ENCODE peak calls at places on chromosomes 16 and 17, in six cellular contexts. A is MM.1S; K is heart left ventricle; V is BE2C; R is CD8-positive, alpha-beta T cell; C is lower lobe of right lung. I is an unnamed sample. For H3K9me3 and H3K4me1, the result is how much of the 10 kb centered on the place peaks cover.

GRCh38 chr16:28575446-28576109 is 21.3 kb downstream of the SULT1A2 start:
- DNase-seq in V (no peak), R (no peak), A (no peak), C (no peak), K (no peak), I (no peak)

GRCh38 chr16:86910821-86911220 is 332.5 kb downstream of the FOXL1 start:
- DNase-seq in A (no peak), C (no peak), V (no peak), R (no peak), K (no peak), I (no peak)

GRCh38 chr17:57305918-57306317 is 49.6 kb downstream of the MSI2 start:
- DNase-seq in K (no peak), A (no peak), V (peak), R (no peak), C (no peak), I (no peak)

GRCh38 chr16:84356591-84357116 is 11.7 kb upstream of the ATP2C2 start:
- DNase-seq in K (no peak), V (no peak), R (no peak), C (no peak), A (no peak), I (no peak)

GRCh38 chr17:20852541-20853370 is 190.1 kb downstream of the USP22 start:
- DNase-seq in K (peak), A (peak), R (no peak), V (no peak), C (no peak), I (peak)

GRCh38 chr17:29061036-29061435 is 18.1 kb downstream of the PIPOX start:
- DNase-seq in A (no peak), R (no peak), V (peak), C (no peak), K (no peak), I (no peak)

GRCh38 chr17:7108560-7108925 is 6.1 kb downstream of the ASGR2 start:
- DNase-seq in C (no peak), R (no peak), A (no peak), K (no peak), V (no peak), I (no peak)

GRCh38 chr16:12027091-12027490 is 50.6 kb downstream of the SNX29 start:
- DNase-seq in V (no peak), R (peak), K (no peak), A (peak), C (no peak), I (no peak)

GRCh38 chr17:37506678-37507077 is 17.0 kb downstream of the DUSP14 start:
- DNase-seq in C (no peak), K (no peak), R (peak), V (peak), A (peak), I (no peak)

GRCh38 chr16:87850009-87851006 is 19.0 kb downstream of the SLC7A5 start:
- DNase-seq in V (peak), K (peak), R (peak), C (peak), A (no peak), I (no peak)

GRCh38 chr17:16872836-16873653 is 98.9 kb downstream of the TNFRSF13B start:
- DNase-seq in C (no peak), K (no peak), R (peak), V (peak), A (peak), I (peak)

GRCh38 chr17:16872351-16872751 is 99.6 kb downstream of the TNFRSF13B start:
- DNase-seq in R (no peak), V (no peak), C (no peak), A (no peak), K (no peak), I (no peak)

GRCh38 chr17:16873654-16874035 is 98.3 kb downstream of the TNFRSF13B start:
- DNase-seq in C (no peak), R (no peak), A (no peak), K (no peak), V (no peak), I (no peak)

GRCh38 chr17:16866436-16866835 is 105.5 kb downstream of the TNFRSF13B start:
- DNase-seq in R (no peak), C (no peak), V (no peak), K (no peak), A (no peak), I (no peak)

GRCh38 chr17:16870253-16871245 is 101.4 kb downstream of the TNFRSF13B start:
- DNase-seq in K (no peak), C (no peak), A (no peak), R (no peak), V (no peak), I (no peak)
- H3K9me3 ChIP-seq in K (under half), C (under half), A (under half), R (under half), V (under half), I (under half)

DNA sequence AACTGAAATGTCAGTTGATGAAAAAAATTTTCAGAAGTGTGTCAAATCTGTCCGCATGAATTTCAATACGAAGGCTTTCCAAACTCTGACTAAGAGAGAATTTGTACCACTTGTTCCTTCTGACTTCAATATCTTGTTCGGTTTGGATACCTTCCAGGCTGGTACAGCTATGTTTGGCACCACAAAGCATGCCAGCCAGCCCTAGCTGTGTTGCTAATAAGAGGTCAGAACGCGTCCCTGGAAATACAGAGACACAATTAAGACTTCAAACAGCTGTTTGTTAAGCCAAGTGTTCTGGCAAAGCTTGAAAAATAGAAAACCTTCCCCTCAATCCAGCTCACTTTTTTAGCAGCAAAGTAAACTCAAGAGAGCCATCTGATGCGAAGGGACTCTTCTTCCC is 35.2 kb downstream of the GRB2 start:
- DNase-seq in R (no peak), V (no peak), A (no peak), K (no peak), C (no peak), I (no peak)
- H3K4me1 ChIP-seq in R (half or more), V (under half), A (under half), K (under half), C (half or more), I (under half)

GRCh38 chr17:40348136-40348504 is 16.4 kb downstream of the GJD3 start:
- DNase-seq in R (no peak), C (no peak), A (no peak), V (no peak), K (no peak), I (no peak)
- H3K4me3 ChIP-seq in R (no peak), C (peak), A (no peak), V (no peak), K (peak), I (no peak)

DNA sequence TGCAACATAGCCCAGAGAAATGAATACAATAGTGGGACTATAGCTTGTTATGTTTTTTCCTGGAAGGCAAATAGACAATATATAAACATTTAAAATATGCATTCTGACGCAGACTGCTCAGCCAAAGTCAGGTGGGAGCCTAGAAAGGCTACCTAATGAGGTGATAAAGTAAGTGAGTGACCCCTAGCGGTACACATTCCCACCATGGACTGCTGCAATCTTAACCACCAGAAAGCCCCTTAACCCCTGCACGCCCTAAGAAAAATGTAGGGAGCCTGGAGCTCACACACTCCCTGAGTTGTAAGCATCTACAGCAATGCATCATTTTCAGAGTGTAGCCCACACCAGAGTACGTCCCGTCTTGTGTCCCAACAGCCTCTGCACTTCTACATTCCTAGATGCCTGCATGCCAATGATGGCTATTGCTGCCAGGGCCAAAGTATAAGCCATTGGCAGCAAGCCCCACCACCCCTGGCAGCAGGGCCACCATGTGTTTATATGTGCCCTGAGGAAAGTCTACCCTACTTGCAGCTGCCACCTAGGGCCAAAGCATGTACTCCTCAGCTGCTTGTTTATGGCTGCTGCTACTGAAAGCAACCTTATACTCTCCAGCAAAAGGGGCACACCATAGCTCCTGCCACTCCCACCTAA is 127.6 kb downstream of the KIF2B start:
- DNase-seq in R (no peak), C (no peak), K (no peak), A (peak), V (peak), I (peak)
- H3K9me3 ChIP-seq in R (under half), C (under half), K (under half), A (under half), V (under half), I (under half)

DNA sequence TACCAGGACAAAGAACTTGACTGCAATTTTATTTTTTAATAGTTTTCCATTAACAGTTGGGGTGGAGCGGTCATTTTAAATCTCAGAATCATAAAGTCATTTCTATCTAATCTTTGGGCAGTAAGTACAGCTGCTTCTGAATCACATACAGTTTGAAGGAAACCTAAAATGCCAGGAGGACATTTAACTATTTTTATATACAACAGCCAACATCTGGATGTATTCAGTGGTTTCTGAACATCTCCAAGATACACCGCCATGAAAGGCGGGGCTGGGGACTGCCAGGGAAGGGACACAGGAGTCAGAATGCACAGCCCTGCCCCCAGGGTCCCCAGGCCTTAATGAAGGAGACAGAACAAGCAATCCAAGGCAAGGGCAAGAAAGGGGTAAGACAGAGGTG is 392.3 kb downstream of the SLC39A11 start:
- DNase-seq in A (no peak), C (no peak), V (no peak), K (no peak), R (no peak), I (no peak)
- H3K4me1 ChIP-seq in A (under half), C (under half), V (under half), K (under half), R (under half), I (under half)

GRCh38 chr16:50880926-50881325 is 139.0 kb downstream of the CYLD start:
- DNase-seq in V (no peak), C (no peak), R (no peak), A (no peak), K (no peak), I (no peak)

GRCh38 chr16:50881953-50882352 is 140.1 kb downstream of the CYLD start:
- DNase-seq in A (no peak), K (no peak), V (no peak), R (no peak), C (no peak), I (no peak)

GRCh38 chr16:50881331-50881830 is 139.5 kb downstream of the CYLD start:
- DNase-seq in C (no peak), A (no peak), R (no peak), V (no peak), K (no peak), I (no peak)

GRCh38 chr16:50887500-50887899 is 145.6 kb downstream of the CYLD start:
- DNase-seq in R (no peak), K (no peak), C (no peak), A (no peak), V (no peak), I (no peak)

GRCh38 chr16:50884066-50884860 is 142.4 kb downstream of the CYLD start:
- DNase-seq in R (peak), C (no peak), K (no peak), V (peak), A (no peak), I (peak)
- H3K4me3 ChIP-seq in R (no peak), C (no peak), K (no peak), V (no peak), A (no peak), I (no peak)

I was measured in HAP-1.